ENCODE peak calls at places on chromosomes 2 and 18, in nine cellular contexts. F, P, N, K, V, W, I, M and Q are unnamed samples.

GRCh38 chr2:229270551-229271410 is at the start of gene PID1:
- DNase-seq in F (peak), P (peak), N (no peak), K (peak), V (no peak), W (peak), I (peak), M (peak), Q (no peak)

GRCh38 chr18:28163201-28163778 is 13.6 kb downstream of the CDH2 start:
- DNase-seq in F (no peak), P (peak), N (no peak), K (peak), V (no peak), W (no peak), I (no peak), M (no peak), Q (no peak)

GRCh38 chr2:142037744-142038143 is 93.1 kb downstream of the LRP1B start:
- DNase-seq in F (no peak), P (peak), N (no peak), K (no peak), V (no peak), W (no peak), I (no peak), M (no peak), Q (no peak)

GRCh38 chr2:174487536-174488162 is 820 bp upstream of the GPR155 start:
- DNase-seq in F (no peak), P (no peak), N (no peak), K (no peak), V (no peak), W (no peak), I (no peak), M (no peak), Q (no peak)

GRCh38 chr18:68803371-68803770 is 5.5 kb downstream of the CCDC102B start:
- DNase-seq in F (peak), P (peak), N (no peak), K (peak), V (no peak), W (no peak), I (no peak), M (no peak), Q (no peak)

GRCh38 chr2:136127356-136127755 is 9.4 kb upstream of the CXCR4 start:
- DNase-seq in F (no peak), P (no peak), N (no peak), K (no peak), V (no peak), W (no peak), I (no peak), M (no peak), Q (no peak)

GRCh38 chr2:206968139-206969086 is 29.1 kb downstream of the CPO start:
- DNase-seq in F (no peak), P (no peak), N (no peak), K (no peak), V (no peak), W (no peak), I (no peak), M (no peak), Q (peak)

GRCh38 chr2:51706220-51706619 is 674.3 kb upstream of the NRXN1 start:
- DNase-seq in F (no peak), P (no peak), N (no peak), K (no peak), V (no peak), W (no peak), I (peak), M (no peak), Q (no peak)

GRCh38 chr2:210172219-210172575 is 988 bp upstream of the KANSL1L start:
- DNase-seq in F (no peak), P (no peak), N (no peak), K (no peak), V (no peak), W (no peak), I (no peak), M (no peak), Q (no peak)

GRCh38 chr2:235135990-235136561 is 184.3 kb downstream of the SH3BP4 start:
- DNase-seq in F (peak), P (peak), N (peak), K (peak), V (no peak), W (peak), I (no peak), M (peak), Q (peak)

GRCh38 chr2:46325178-46325928 is 28.1 kb downstream of the EPAS1 start:
- DNase-seq in F (no peak), P (peak), N (no peak), K (no peak), V (no peak), W (no peak), I (no peak), M (no peak), Q (peak)

GRCh38 chr18:65527879-65528633 is 222.8 kb upstream of the CDH7 start:
- DNase-seq in F (no peak), P (no peak), N (no peak), K (no peak), V (no peak), W (no peak), I (peak), M (no peak), Q (no peak)

GRCh38 chr2:216694201-216694825 is 1.0 kb downstream of the IGFBP5 start:
- DNase-seq in F (no peak), P (peak), N (peak), K (peak), V (no peak), W (no peak), I (peak), M (peak), Q (no peak)

GRCh38 chr2:158539176-158539895 is 82.6 kb downstream of the PKP4 start:
- DNase-seq in F (peak), P (peak), N (peak), K (peak), V (no peak), W (no peak), I (peak), M (no peak), Q (peak)

GRCh38 chr2:72034353-72035095 is 113.1 kb downstream of the CYP26B1 start:
- DNase-seq in F (no peak), P (no peak), N (no peak), K (no peak), V (no peak), W (no peak), I (no peak), M (no peak), Q (no peak)

GRCh38 chr2:72914226-72915075 is 2.9 kb upstream of the EMX1 start:
- DNase-seq in F (no peak), P (no peak), N (no peak), K (no peak), V (no peak), W (no peak), I (no peak), M (no peak), Q (no peak)

GRCh38 chr18:41973989-41974388 is 19.0 kb downstream of the PIK3C3 start:
- DNase-seq in F (no peak), P (no peak), N (peak), K (no peak), V (no peak), W (no peak), I (peak), M (no peak), Q (peak)

GRCh38 chr18:35324926-35325655 is 19.1 kb downstream of the ZNF24 start:
- DNase-seq in F (no peak), P (peak), N (no peak), K (no peak), V (no peak), W (no peak), I (no peak), M (no peak), Q (no peak)

GRCh38 chr18:1092228-1092627 is 187.6 kb downstream of the ADCYAP1 start:
- DNase-seq in F (no peak), P (no peak), N (no peak), K (peak), V (no peak), W (no peak), I (no peak), M (peak), Q (no peak)

GRCh38 chr2:29025711-29026110 is 44.6 kb downstream of the TOGARAM2 start:
- DNase-seq in F (no peak), P (no peak), N (no peak), K (no peak), V (no peak), W (no peak), I (no peak), M (no peak), Q (no peak)

GRCh38 chr2:49043405-49043982 is 110.8 kb downstream of the FSHR start:
- DNase-seq in F (no peak), P (no peak), N (no peak), K (no peak), V (no peak), W (no peak), I (no peak), M (no peak), Q (no peak)

GRCh38 chr2:121228521-121228920 is 56.5 kb downstream of the TFCP2L1 start:
- DNase-seq in F (no peak), P (no peak), N (no peak), K (no peak), V (no peak), W (no peak), I (no peak), M (no peak), Q (no peak)

GRCh38 chr2:16321872-16322271 is 343.8 kb downstream of the CYRIA start:
- DNase-seq in F (no peak), P (no peak), N (no peak), K (no peak), V (no peak), W (peak), I (no peak), M (no peak), Q (no peak)

GRCh38 chr18:23523429-23524212 is 20.3 kb downstream of the RMC1 start:
- DNase-seq in F (no peak), P (peak), N (peak), K (no peak), V (no peak), W (no peak), I (no peak), M (no peak), Q (peak)

GRCh38 chr2:238090887-238091286 is 9.3 kb upstream of the ESPNL start:
- DNase-seq in F (no peak), P (no peak), N (no peak), K (no peak), V (no peak), W (no peak), I (no peak), M (no peak), Q (no peak)

GRCh38 chr2:21012557-21012937 is 31.3 kb downstream of the APOB start:
- DNase-seq in F (no peak), P (no peak), N (no peak), K (no peak), V (no peak), W (no peak), I (no peak), M (no peak), Q (no peak)

GRCh38 chr18:3012306-3012919 is 531 bp downstream of the LPIN2 start:
- DNase-seq in F (peak), P (no peak), N (no peak), K (peak), V (no peak), W (peak), I (peak), M (peak), Q (no peak)

GRCh38 chr2:190545756-190546385 is 11.3 kb upstream of the NEMP2 start:
- DNase-seq in F (no peak), P (peak), N (peak), K (peak), V (no peak), W (no peak), I (no peak), M (no peak), Q (no peak)

GRCh38 chr18:54958711-54959625 is at the start of gene CCDC68:
- DNase-seq in F (peak), P (peak), N (no peak), K (peak), V (no peak), W (no peak), I (no peak), M (no peak), Q (peak)

GRCh38 chr18:48675912-48676311 is 137.1 kb downstream of the CTIF start:
- DNase-seq in F (no peak), P (no peak), N (no peak), K (no peak), V (no peak), W (no peak), I (no peak), M (no peak), Q (no peak)

GRCh38 chr18:31155498-31155897 is 7.2 kb downstream of the DSC1 start:
- DNase-seq in F (no peak), P (no peak), N (no peak), K (no peak), V (no peak), W (no peak), I (no peak), M (no peak), Q (no peak)

GRCh38 chr2:164681009-164681408 is 59.7 kb upstream of the GRB14 start:
- DNase-seq in F (no peak), P (no peak), N (no peak), K (no peak), V (no peak), W (no peak), I (no peak), M (no peak), Q (no peak)